ENCODE peak calls at places on chromosomes 6 and 20, in five cellular contexts. K is stomach, S is Peyer's patch, O is heart left ventricle, N is sigmoid colon. M is an unnamed sample.
A peak's percentile ranks its signal among the peaks of the same experiment; 100 is the strongest.

GRCh38 chr6:39387785-39388184 is 65.3 kb upstream of the KCNK16 start:
- DNase-seq in K (no peak), S (no peak), O (no peak), N (no peak), M (no peak)

GRCh38 chr20:40008177-40008576 is 680.9 kb downstream of the MAFB start:
- DNase-seq in K (no peak), S (no peak), O (no peak), N (no peak), M (no peak)

GRCh38 chr6:68343901-68344300 is 291.2 kb upstream of the ADGRB3 start:
- DNase-seq in K (no peak), S (no peak), O (no peak), N (no peak), M (no peak)

GRCh38 chr20:41142914-41143313 is 5.6 kb downstream of the PLCG1 start:
- DNase-seq in K (no peak), S (peak; percentile 36), O (no peak), N (no peak), M (no peak)

GRCh38 chr20:52840041-52840440 is 132.1 kb upstream of the TSHZ2 start:
- DNase-seq in K (no peak), S (no peak), O (no peak), N (no peak), M (no peak)

GRCh38 chr6:90375681-90376439 is 79.2 kb upstream of the BACH2 start:
- DNase-seq in K (no peak), S (no peak), O (no peak), N (no peak), M (no peak)

GRCh38 chr6:227074-227782 is 65.1 kb upstream of the DUSP22 start:
- DNase-seq in K (no peak), S (no peak), O (no peak), N (no peak), M (no peak)

GRCh38 chr20:13554706-13555105 is 84.0 kb downstream of the TASP1 start:
- DNase-seq in K (no peak), S (no peak), O (no peak), N (no peak), M (no peak)

GRCh38 chr20:18428490-18429173 is 38.2 kb downstream of the DZANK1 start:
- DNase-seq in K (peak; percentile 57), S (peak; percentile 55), O (no peak), N (no peak), M (peak; percentile 90)

GRCh38 chr6:75488026-75488425 is 5.6 kb downstream of the FILIP1 start:
- DNase-seq in K (no peak), S (no peak), O (no peak), N (no peak), M (no peak)

GRCh38 chr6:149855741-149856140 is 8.4 kb downstream of the LRP11 start:
- DNase-seq in K (no peak), S (no peak), O (no peak), N (no peak), M (no peak)

GRCh38 chr6:106872044-106872443 is 102.5 kb downstream of the CD24 start:
- DNase-seq in K (no peak), S (no peak), O (no peak), N (no peak), M (no peak)

GRCh38 chr20:64192406-64192805 is 28.2 kb downstream of the MYT1 start:
- DNase-seq in K (no peak), S (no peak), O (no peak), N (no peak), M (no peak)

GRCh38 chr6:144411506-144412165 is 126.5 kb downstream of the UTRN start:
- DNase-seq in K (no peak), S (no peak), O (no peak), N (no peak), M (no peak)

GRCh38 chr6:139764498-139764986 is 390.1 kb upstream of the CITED2 start:
- DNase-seq in K (no peak), S (no peak), O (peak; percentile 41), N (no peak), M (no peak)

DNA sequence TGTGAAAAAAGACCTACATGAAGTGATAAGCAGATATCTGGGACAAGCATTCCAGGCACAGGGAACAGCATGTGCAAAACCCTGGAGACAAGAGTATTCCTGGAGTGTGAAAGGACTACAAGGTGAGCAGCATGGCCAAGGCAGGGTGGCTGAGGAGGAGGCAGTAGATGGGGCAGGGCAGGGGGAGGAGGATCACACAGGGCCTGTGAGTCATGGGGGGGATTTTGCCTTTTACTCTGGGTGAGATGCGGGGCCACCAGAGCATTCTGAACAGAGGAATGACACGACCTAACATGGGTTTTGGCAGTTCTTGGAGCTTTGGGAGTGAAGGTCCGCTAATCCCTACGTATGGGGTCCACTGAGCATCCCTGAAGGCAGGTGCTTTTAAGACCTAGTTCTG is 69.8 kb upstream of the CCN6 start:
- DNase-seq in K (no peak), S (no peak), O (no peak), N (no peak), M (no peak)
- H3K4me1 ChIP-seq in K (no peaks in the 10 kb centered on the region), S (no peaks in the 10 kb centered on the region), O (no peaks in the 10 kb centered on the region), N (no peaks in the 10 kb centered on the region), M (no peaks in the 10 kb centered on the region)

GRCh38 chr6:46848684-46849360 is 55.6 kb downstream of the MEP1A start:
- DNase-seq in K (peak; percentile 94), S (peak; percentile 95), O (peak; percentile 85), N (peak; percentile 90), M (peak; percentile 94)
- H3K4me3 ChIP-seq in K (peak overlapping the region; percentile 12), S (no peak overlapping the region), O (no peak overlapping the region), N (no peak overlapping the region), M (no peak overlapping the region)

GRCh38 chr20:62818592-62819493 is 2.0 kb downstream of the COL9A3 start:
- DNase-seq in K (peak; percentile 81), S (no peak), O (peak; percentile 69), N (peak; percentile 87), M (no peak)

GRCh38 chr20:62820208-62820961 is 3.5 kb downstream of the COL9A3 start:
- DNase-seq in K (peak; percentile 62), S (no peak), O (no peak), N (no peak), M (no peak)

GRCh38 chr20:62817975-62818591 is 1.2 kb downstream of the COL9A3 start:
- DNase-seq in K (no peak), S (no peak), O (no peak), N (no peak), M (no peak)

GRCh38 chr20:62820962-62821725 is 4.3 kb downstream of the COL9A3 start:
- DNase-seq in K (no peak), S (no peak), O (no peak), N (no peak), M (no peak)

DNA sequence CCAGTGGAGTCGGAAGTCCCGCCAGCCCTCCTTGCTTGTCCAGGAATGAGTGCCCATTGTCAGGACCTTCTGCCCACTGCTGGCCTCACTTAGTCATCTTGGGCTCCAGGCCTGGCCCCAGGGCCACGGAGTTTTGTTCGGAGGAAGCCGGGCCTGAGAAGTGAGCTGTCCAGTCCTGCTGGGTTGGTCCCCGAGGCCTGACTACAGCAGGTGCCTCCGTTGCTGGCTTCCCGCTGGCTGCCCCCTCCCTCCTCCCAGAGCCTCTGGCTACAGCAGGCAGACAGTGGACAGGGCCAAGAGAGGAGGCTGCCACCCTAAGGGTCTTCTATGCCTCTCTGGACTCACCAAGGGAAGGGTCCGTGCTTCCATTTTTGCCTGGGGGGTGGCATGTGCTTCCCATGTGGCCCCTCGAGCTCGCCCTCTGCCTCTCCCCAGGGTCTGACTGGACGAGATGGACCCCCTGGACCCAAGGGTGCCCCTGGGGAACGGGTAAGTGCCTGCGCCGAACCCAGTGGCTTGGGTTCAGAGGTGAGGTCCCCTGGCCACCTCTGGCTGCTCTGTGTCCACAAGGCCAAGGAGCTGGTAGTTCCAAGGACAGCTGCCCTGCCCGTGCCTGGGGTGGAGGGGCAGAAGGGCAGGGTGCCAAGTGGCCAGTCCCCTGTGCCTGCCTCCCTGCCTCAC is 2.8 kb downstream of the COL9A3 start:
- DNase-seq in K (no peak), S (no peak), O (no peak), N (no peak), M (no peak)
- H3K4me1 ChIP-seq in K (peaks cover 37% of the 10 kb centered on the region), S (peaks cover 12% of the 10 kb centered on the region), O (peaks cover 29% of the 10 kb centered on the region), N (peaks cover 41% of the 10 kb centered on the region), M (peaks cover 32% of the 10 kb centered on the region)

DNA sequence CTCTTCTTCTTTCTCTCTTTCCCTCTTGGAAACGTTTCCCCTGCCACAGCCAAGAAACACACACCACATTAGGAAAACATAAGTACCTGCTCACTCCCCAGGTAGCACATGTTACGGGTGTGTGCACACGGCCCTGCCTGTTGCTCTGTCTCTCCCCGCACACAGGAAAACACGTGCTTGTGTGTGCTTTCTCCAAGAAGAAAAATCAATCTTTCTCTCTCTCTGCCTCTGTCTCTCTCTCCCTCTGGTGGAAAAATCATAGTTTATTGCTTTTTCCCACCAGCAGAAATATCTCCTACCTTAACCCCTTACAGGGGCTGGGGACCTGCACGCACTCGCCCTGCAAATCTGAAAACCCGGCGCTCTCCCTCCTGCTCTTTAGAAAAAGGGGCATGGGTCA is 102.3 kb downstream of the EDN3 start:
- DNase-seq in K (no peak), S (no peak), O (no peak), N (no peak), M (no peak)
- H3K4me3 ChIP-seq in K (no peak overlapping the region), S (no peak overlapping the region), O (no peak overlapping the region), N (no peak overlapping the region), M (no peak overlapping the region)

GRCh38 chr20:36086767-36087166 is 67.8 kb upstream of the EPB41L1 start:
- DNase-seq in K (no peak), S (no peak), O (no peak), N (no peak), M (no peak)
- H3K4me1 ChIP-seq in K (peaks cover 9% of the 10 kb centered on the region), S (peaks cover 5% of the 10 kb centered on the region), O (no peaks in the 10 kb centered on the region), N (peaks cover under 1% of the 10 kb centered on the region), M (peaks cover 21% of the 10 kb centered on the region)

GRCh38 chr20:45822863-45823262 is 4.2 kb downstream of the TNNC2 start:
- DNase-seq in K (peak; percentile 54), S (peak; percentile 78), O (no peak), N (no peak), M (peak; percentile 73)
- H3K4me3 ChIP-seq in K (peak overlapping the region; percentile 7), S (no peak overlapping the region), O (no peak overlapping the region), N (no peak overlapping the region), M (no peak overlapping the region)